ENCODE peak calls at places on chromosomes 12 and 14, in nine cellular contexts. Q is prostate gland; T is activated CD8-positive, alpha-beta T cell treated with anti-CD3 and anti-CD28 coated beads for 36 hours; J is AG09309; K is colonic mucosa; B is GM12864; A is psoas muscle; G is cardiac muscle cell; Z is BE2C. D is an unnamed sample.

GRCh38 chr12:132173135-132174014 is 29.1 kb downstream of the NOC4L start:
- DNase-seq in Z (no peak), J (no peak), Q (no peak), A (peak), K (no peak), B (no peak), T (no peak), G (no peak), D (no peak)

GRCh38 chr12:109463776-109464175 is 13.3 kb downstream of the KCTD10 start:
- DNase-seq in Q (no peak), T (no peak), G (peak), K (no peak), B (no peak), A (peak), J (no peak), Z (no peak), D (no peak)

GRCh38 chr14:63470877-63471565 is 72.2 kb downstream of the PPP2R5E start:
- DNase-seq in A (no peak), Z (no peak), K (no peak), Q (no peak), B (no peak), J (peak), G (peak), T (no peak), D (peak)

GRCh38 chr14:50059773-50060629 is 56.4 kb downstream of the VCPKMT start:
- DNase-seq in K (peak), T (no peak), B (no peak), G (no peak), A (no peak), J (no peak), Q (no peak), Z (no peak), D (no peak)

GRCh38 chr12:96770239-96770780 is 136.7 kb upstream of the NEDD1 start:
- DNase-seq in Z (no peak), B (no peak), K (no peak), T (no peak), Q (no peak), A (no peak), J (no peak), G (no peak), D (no peak)

GRCh38 chr14:33794791-33795300 is 156.0 kb downstream of the EGLN3 start:
- DNase-seq in B (no peak), T (no peak), G (no peak), Q (no peak), Z (no peak), J (no peak), K (no peak), A (no peak), D (no peak)

GRCh38 chr14:80074905-80075304 is 136.4 kb downstream of the DIO2 start:
- DNase-seq in A (no peak), B (no peak), T (no peak), K (no peak), Z (no peak), Q (no peak), J (no peak), G (no peak), D (no peak)

GRCh38 chr14:81105378-81105777 is 115.4 kb downstream of the GTF2A1 start:
- DNase-seq in J (no peak), G (no peak), Z (no peak), A (no peak), B (no peak), Q (no peak), T (no peak), K (no peak), D (no peak)

GRCh38 chr14:70014696-70015095 is 135.5 kb downstream of the SMOC1 start:
- DNase-seq in T (no peak), B (no peak), Z (no peak), J (no peak), A (no peak), K (no peak), Q (no peak), G (no peak), D (no peak)

GRCh38 chr14:103819503-103820307 is 27.7 kb downstream of the PPP1R13B start:
- DNase-seq in G (peak), T (no peak), K (no peak), B (no peak), Q (peak), A (no peak), J (no peak), Z (peak), D (peak)

GRCh38 chr14:90757452-90757851 is 58.8 kb downstream of the TTC7B start:
- DNase-seq in B (no peak), T (no peak), G (no peak), A (peak), K (no peak), Q (peak), J (no peak), Z (no peak), D (no peak)

GRCh38 chr12:18898469-18898868 is 160.6 kb downstream of the CAPZA3 start:
- DNase-seq in B (no peak), T (no peak), Q (no peak), K (no peak), A (no peak), G (no peak), Z (no peak), J (no peak), D (no peak)

GRCh38 chr12:6135071-6135470 is 10.6 kb upstream of the VWF start:
- DNase-seq in G (peak), Z (no peak), J (no peak), K (no peak), B (no peak), T (no peak), Q (no peak), A (no peak), D (no peak)

GRCh38 chr14:50062438-50063039 is 53.8 kb downstream of the VCPKMT start:
- DNase-seq in Z (peak), J (no peak), A (no peak), Q (no peak), K (peak), B (no peak), T (peak), G (peak), D (peak)

GRCh38 chr12:106078358-106079025 is 60.3 kb downstream of the NUAK1 start:
- DNase-seq in Q (no peak), G (peak), A (peak), Z (no peak), T (no peak), B (no peak), K (peak), J (peak), D (no peak)

GRCh38 chr14:32478027-32478426 is 148.9 kb downstream of the AKAP6 start:
- DNase-seq in B (no peak), T (no peak), J (no peak), A (no peak), G (no peak), K (no peak), Z (no peak), Q (no peak), D (no peak)

GRCh38 chr14:21268612-21269251 is 510 bp downstream of the HNRNPC start:
- DNase-seq in Z (peak), T (peak), B (no peak), G (peak), A (peak), J (no peak), Q (peak), K (peak), D (no peak)

GRCh38 chr14:72643317-72643801 is 250.5 kb downstream of the DPF3 start:
- DNase-seq in T (no peak), B (no peak), A (peak), Q (no peak), K (no peak), J (peak), G (peak), Z (peak), D (no peak)

GRCh38 chr14:75295061-75295461 is 16.4 kb downstream of the FOS start:
- DNase-seq in G (peak), B (no peak), A (peak), Q (peak), Z (peak), K (peak), T (peak), J (no peak), D (peak)

GRCh38 chr14:21308479-21309237 is 28.8 kb downstream of the RPGRIP1 start:
- DNase-seq in T (peak), B (peak), A (peak), Z (peak), G (peak), K (peak), J (no peak), Q (peak), D (peak)

GRCh38 chr14:99982449-99983250 is 82.6 kb upstream of the EVL start:
- DNase-seq in T (peak), K (peak), Q (peak), A (no peak), Z (peak), G (peak), J (no peak), B (peak), D (peak)

GRCh38 chr12:116135209-116135930 is 142.1 kb downstream of the MED13L start:
- DNase-seq in B (no peak), A (no peak), J (no peak), Z (peak), K (no peak), Q (no peak), T (peak), G (peak), D (no peak)

GRCh38 chr12:57730336-57731067 is 8.0 kb downstream of the AGAP2 start:
- DNase-seq in T (no peak), K (no peak), G (no peak), J (no peak), Z (no peak), A (no peak), Q (no peak), B (no peak), D (no peak)

GRCh38 chr14:52801014-52801708 is 9.8 kb upstream of the GNPNAT1 start:
- DNase-seq in K (no peak), Z (no peak), T (no peak), Q (no peak), B (no peak), J (no peak), A (no peak), G (peak), D (no peak)

GRCh38 chr12:96314723-96315122 is 85.5 kb downstream of the CDK17 start:
- DNase-seq in A (no peak), Z (no peak), K (no peak), J (no peak), Q (no peak), G (no peak), T (no peak), B (no peak), D (no peak)

GRCh38 chr14:95527392-95528002 is 7.4 kb upstream of the GLRX5 start:
- DNase-seq in G (peak), K (peak), Z (peak), B (no peak), T (peak), A (no peak), Q (no peak), J (peak), D (no peak)

GRCh38 chr12:3263939-3264699 is 186.9 kb downstream of the TSPAN9 start:
- DNase-seq in G (no peak), B (no peak), J (no peak), Q (no peak), Z (peak), A (no peak), K (no peak), T (no peak), D (no peak)

GRCh38 chr12:109604902-109605536 is 31.4 kb downstream of the MVK start:
- DNase-seq in T (no peak), K (no peak), B (no peak), A (no peak), J (no peak), G (no peak), Z (peak), Q (no peak), D (no peak)

GRCh38 chr12:6461401-6462233 is 8.9 kb downstream of the VAMP1 start:
- DNase-seq in Q (peak), A (peak), J (no peak), K (peak), T (peak), G (no peak), B (peak), Z (no peak), D (peak)

GRCh38 chr12:1912580-1913376 is 5.7 kb downstream of the CACNA2D4 start:
- DNase-seq in J (no peak), G (no peak), Q (no peak), A (no peak), Z (no peak), K (no peak), T (no peak), B (no peak), D (peak)

GRCh38 chr14:20671597-20672283 is 12.6 kb upstream of the RNASE4 start:
- DNase-seq in K (no peak), B (no peak), A (no peak), G (no peak), Q (peak), J (no peak), T (no peak), Z (no peak), D (peak)

GRCh38 chr12:49487605-49488004 is 51.2 kb upstream of the KCNH3 start:
- DNase-seq in Q (no peak), T (no peak), J (no peak), A (no peak), B (no peak), K (no peak), Z (no peak), G (no peak), D (no peak)

GRCh38 chr14:20388159-20388558 is 25.1 kb downstream of the TEP1 start:
- DNase-seq in Q (no peak), Z (no peak), J (no peak), G (no peak), T (no peak), K (no peak), A (no peak), B (no peak), D (no peak)

GRCh38 chr14:28308727-28309126 is 457.9 kb upstream of the FOXG1 start:
- DNase-seq in G (peak), T (no peak), J (no peak), A (no peak), B (no peak), Z (no peak), K (no peak), Q (no peak), D (no peak)

GRCh38 chr14:43898709-43899108 is 608.4 kb downstream of the FSCB start:
- DNase-seq in B (no peak), J (no peak), A (no peak), K (no peak), Q (no peak), T (no peak), Z (no peak), G (no peak), D (no peak)

GRCh38 chr14:70002589-70003240 is 123.5 kb downstream of the SMOC1 start:
- DNase-seq in Q (no peak), T (no peak), J (no peak), K (no peak), B (no peak), A (no peak), Z (no peak), G (peak), D (no peak)

GRCh38 chr12:51424662-51425539 is at the start of gene SLC4A8:
- DNase-seq in B (no peak), A (peak), J (peak), Q (peak), T (peak), K (peak), G (peak), Z (peak), D (peak)

GRCh38 chr14:51443195-51444018 is 203.4 kb downstream of the TMX1 start:
- DNase-seq in J (no peak), T (no peak), A (no peak), G (peak), Z (no peak), K (no peak), B (no peak), Q (no peak), D (no peak)

GRCh38 chr12:119645535-119646059 is 22.3 kb upstream of the PRKAB1 start:
- DNase-seq in Q (no peak), A (peak), K (no peak), G (no peak), J (no peak), Z (no peak), T (no peak), B (no peak), D (no peak)

GRCh38 chr12:119649202-119649808 is 18.6 kb upstream of the PRKAB1 start:
- DNase-seq in A (no peak), J (no peak), Z (no peak), B (no peak), K (no peak), T (no peak), Q (no peak), G (peak), D (peak)

GRCh38 chr12:119642986-119643385 is 24.9 kb upstream of the PRKAB1 start:
- DNase-seq in Z (peak), J (no peak), B (no peak), A (no peak), G (no peak), T (no peak), Q (no peak), K (no peak), D (no peak)

DNA sequence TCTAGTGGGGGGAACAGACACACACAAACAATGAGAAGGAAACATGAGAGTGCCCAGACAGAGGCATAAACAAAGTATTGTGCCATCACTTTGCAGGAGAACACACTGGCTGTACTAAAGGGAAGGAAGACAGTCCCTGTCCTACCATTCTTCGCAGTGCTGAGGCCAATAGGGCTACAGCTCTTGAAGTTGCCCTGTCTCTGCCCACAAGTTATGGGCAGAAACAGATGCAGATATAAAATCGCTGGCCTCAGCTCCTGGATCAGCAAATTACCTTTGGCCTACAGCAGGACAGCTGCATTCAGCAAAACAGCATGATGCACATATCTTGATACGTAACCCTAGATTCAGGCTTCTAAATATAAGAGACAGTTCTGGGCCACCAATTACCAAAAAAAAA is 23.0 kb upstream of the PRKAB1 start:
- DNase-seq in T (no peak), J (no peak), Q (no peak), K (no peak), G (no peak), A (no peak), Z (no peak), B (no peak), D (no peak)
- TF ChIP-seq CTCF in T (no peak), J (no peak), Q (no peak), K (no peak), G (no peak), A (no peak), Z (no peak), B (no peak), D (no peak)

GRCh38 chr12:65184176-65184857 is 14.9 kb downstream of the LEMD3 start:
- DNase-seq in Z (no peak), T (no peak), Q (no peak), B (no peak), J (no peak), K (no peak), A (no peak), G (no peak), D (no peak)
- TF ChIP-seq CTCF in Z (no peak), T (no peak), Q (no peak), B (no peak), J (no peak), K (no peak), A (no peak), G (no peak), D (no peak)

GRCh38 chr12:87152841-87153528 is 876.2 kb downstream of the C12orf50 start:
- DNase-seq in B (no peak), Z (no peak), A (no peak), Q (no peak), G (peak), J (no peak), T (no peak), K (no peak), D (no peak)
- TF ChIP-seq CTCF in B (no peak), Z (no peak), A (no peak), Q (no peak), G (no peak), J (no peak), T (no peak), K (no peak), D (no peak)

DNA sequence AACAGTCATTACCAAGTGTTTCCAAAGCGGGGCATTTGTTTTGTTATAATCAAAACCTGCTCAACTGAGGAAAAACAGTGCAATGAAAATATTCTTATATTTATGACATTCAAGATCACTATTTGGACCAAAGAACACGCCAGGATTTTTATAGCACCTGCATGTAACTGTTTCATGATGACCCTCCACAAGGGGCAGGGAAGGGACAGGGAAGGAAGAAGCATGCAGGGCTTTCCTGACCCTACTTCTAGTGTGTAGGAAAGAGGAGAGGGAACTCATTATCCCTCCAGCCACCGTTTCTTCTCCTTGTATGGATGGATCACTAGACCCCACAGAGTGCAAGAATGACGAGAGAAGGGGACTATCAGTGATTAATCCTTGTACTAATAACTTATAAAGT is 49.4 kb downstream of the SPPL3 start:
- DNase-seq in A (no peak), Z (no peak), Q (no peak), T (no peak), G (no peak), K (no peak), B (no peak), J (no peak), D (no peak)
- TF ChIP-seq CTCF in A (no peak), Z (no peak), Q (no peak), T (no peak), G (no peak), K (no peak), B (no peak), J (no peak), D (no peak)

DNA sequence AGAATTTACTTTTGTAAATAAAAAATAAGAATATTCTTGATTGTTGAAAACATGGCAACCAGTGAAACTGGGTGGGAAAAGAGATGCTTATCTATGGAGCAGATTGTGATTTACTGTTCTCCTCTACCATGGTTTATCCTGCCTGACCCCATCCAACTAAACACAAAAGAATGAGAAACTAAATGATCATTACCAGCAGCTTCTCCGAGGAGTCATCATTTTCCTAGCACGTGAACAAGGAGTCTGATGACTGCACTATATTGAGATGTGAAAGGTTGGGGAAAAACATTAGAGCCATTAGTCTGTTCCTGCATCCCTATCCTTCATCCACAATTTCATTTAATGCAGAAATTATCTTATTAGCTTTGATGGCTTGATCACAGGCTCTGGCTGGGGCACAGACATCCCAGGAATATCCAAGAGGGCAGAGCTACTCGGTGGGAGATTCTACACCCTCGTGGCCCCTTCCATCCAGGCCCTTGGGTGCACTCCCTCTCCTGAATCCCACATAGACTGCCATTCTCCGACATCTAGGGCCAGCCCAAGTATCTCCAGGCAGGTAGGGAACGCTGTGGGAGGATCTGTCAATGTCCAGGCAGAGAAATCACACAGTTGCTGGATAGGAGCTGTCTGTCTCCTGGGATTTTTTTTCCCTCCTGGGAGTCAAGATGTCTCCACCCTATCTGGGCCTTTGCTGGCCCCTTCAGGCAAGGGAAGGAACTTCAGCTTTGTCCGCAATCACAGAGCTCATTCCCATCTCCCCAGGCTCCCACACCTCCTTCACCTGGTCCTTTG is 43.3 kb upstream of the DHRS4 start:
- DNase-seq in B (no peak), J (peak), K (peak), A (no peak), Z (peak), T (peak), Q (no peak), G (peak), D (peak)
- TF ChIP-seq CTCF in B (peak), J (peak), K (peak), A (peak), Z (peak), T (peak), Q (peak), G (peak), D (peak)

GRCh38 chr12:79448816-79449215 is 241.9 kb downstream of the PAWR start:
- DNase-seq in B (no peak), T (no peak), K (no peak), J (no peak), Q (no peak), G (no peak), Z (no peak), A (no peak), D (peak)
- TF ChIP-seq CTCF in B (no peak), T (no peak), K (no peak), J (no peak), Q (no peak), G (no peak), Z (no peak), A (no peak), D (no peak)